ENCODE peak calls at places on chromosomes 4 and X, in ten cellular contexts. X is activated CD4-positive, alpha-beta T cell treated with anti-CD3 and anti-CD28 coated beads, Interleukin-2, amount 10 ng/mL, durations not matched to agents 24 days and 14 days; S is Karpas-422; D is GDM1; C is NCI-H2171; U is HS-5; A is AG08395; V is lower leg skin; B is LoVo; R is HFF-Myc. Q is an unnamed sample.

GRCh38 chr4:80114732-80115265 is 41.8 kb upstream of the ANTXR2 start:
- DNase-seq in V (no peak), U (no peak), A (no peak), X (no peak), S (no peak), C (no peak), D (no peak), B (no peak), R (no peak), Q (no peak)

GRCh38 chr4:60962286-60962685 is 237.8 kb upstream of the ADGRL3 start:
- DNase-seq in X (no peak), B (no peak), A (no peak), S (no peak), U (no peak), V (no peak), C (peak), D (no peak), R (no peak), Q (no peak)

GRCh38 chr4:8427761-8428287 is 12.7 kb downstream of the ACOX3 start:
- DNase-seq in R (no peak), A (peak), U (peak), C (no peak), D (no peak), B (no peak), X (no peak), V (peak), S (peak), Q (no peak)

GRCh38 chrX:2875798-2876399 is 47.2 kb downstream of the GYG2 start:
- DNase-seq in R (no peak), S (peak), U (no peak), C (no peak), A (peak), D (no peak), V (no peak), X (no peak), B (no peak), Q (no peak)

GRCh38 chr4:1502976-1503375 is 96.7 kb upstream of the NKX1-1 start:
- DNase-seq in X (no peak), A (no peak), R (no peak), U (no peak), S (peak), V (no peak), D (no peak), C (no peak), B (no peak), Q (peak)

GRCh38 chrX:103404225-103405008 is 28.1 kb downstream of the BEX3 start:
- DNase-seq in V (peak), X (peak), B (peak), R (peak), D (no peak), U (peak), C (peak), S (peak), A (peak), Q (peak)

GRCh38 chrX:100812216-100813158 is 7.7 kb upstream of the CSTF2 start:
- DNase-seq in U (no peak), C (no peak), S (no peak), A (no peak), R (no peak), D (no peak), V (no peak), X (no peak), B (peak), Q (no peak)

GRCh38 chrX:71974916-71975315 is 64.3 kb downstream of the NHSL2 start:
- DNase-seq in D (no peak), B (no peak), V (no peak), A (no peak), X (no peak), S (no peak), C (no peak), U (no peak), R (no peak), Q (no peak)

GRCh38 chr4:41366911-41367517 is 110.3 kb downstream of the UCHL1 start:
- DNase-seq in B (no peak), U (no peak), C (no peak), A (no peak), S (no peak), X (no peak), D (no peak), R (no peak), V (no peak), Q (no peak)

GRCh38 chr4:167885071-167885470 is 207.3 kb upstream of the ANXA10 start:
- DNase-seq in D (no peak), A (no peak), B (no peak), U (no peak), R (no peak), X (no peak), V (no peak), C (no peak), S (no peak), Q (no peak)

GRCh38 chrX:63657821-63658220 is 127.2 kb downstream of the ARHGEF9 start:
- DNase-seq in D (peak), A (peak), S (no peak), X (peak), C (no peak), U (peak), V (peak), B (no peak), R (peak), Q (peak)

GRCh38 chr4:15882675-15883086 is 55.9 kb downstream of the FGFBP1 start:
- DNase-seq in R (peak), C (no peak), A (peak), V (no peak), U (peak), B (peak), X (peak), S (peak), D (peak), Q (no peak)

GRCh38 chr4:5940470-5941203 is 47.8 kb upstream of the CRMP1 start:
- DNase-seq in A (no peak), C (peak), B (no peak), D (no peak), V (no peak), U (no peak), S (peak), X (no peak), R (peak), Q (no peak)

GRCh38 chr4:74097631-74098550 is 1.1 kb downstream of the CXCL2 start:
- DNase-seq in D (peak), C (no peak), R (no peak), A (no peak), S (no peak), X (no peak), U (no peak), V (no peak), B (no peak), Q (no peak)

GRCh38 chr4:20418865-20419451 is 167.3 kb downstream of the SLIT2 start:
- DNase-seq in C (no peak), U (peak), B (peak), S (peak), V (no peak), R (peak), X (peak), A (peak), D (no peak), Q (no peak)

GRCh38 chr4:77538574-77539157 is 67.0 kb upstream of the CXCL13 start:
- DNase-seq in S (no peak), D (no peak), A (no peak), C (no peak), B (peak), X (no peak), V (no peak), R (peak), U (no peak), Q (no peak)

GRCh38 chrX:41022579-41022978 is 62.7 kb upstream of the USP9X start:
- DNase-seq in X (no peak), U (no peak), V (no peak), S (no peak), C (no peak), B (peak), D (no peak), R (no peak), A (no peak), Q (no peak)

GRCh38 chr4:166308589-166308988 is 435.6 kb downstream of the TLL1 start:
- DNase-seq in R (no peak), D (no peak), X (no peak), S (no peak), B (no peak), U (no peak), C (no peak), A (no peak), V (peak), Q (no peak)

GRCh38 chrX:25011589-25012432 is 4.0 kb downstream of the ARX start:
- DNase-seq in B (no peak), X (no peak), S (no peak), D (no peak), R (no peak), U (no peak), C (no peak), V (no peak), A (no peak), Q (no peak)

GRCh38 chr4:151430737-151431457 is 21.9 kb downstream of the FHIP1A start:
- DNase-seq in U (no peak), X (peak), B (no peak), R (no peak), C (no peak), A (no peak), D (no peak), V (no peak), S (no peak), Q (no peak)

GRCh38 chr4:99087887-99088484 is 602 bp downstream of the ADH5 start:
- DNase-seq in B (peak), C (no peak), X (no peak), U (no peak), V (peak), S (peak), D (no peak), A (peak), R (no peak), Q (peak)

GRCh38 chr4:99965173-99965572 is 15.1 kb upstream of the H2AZ1 start:
- DNase-seq in B (no peak), R (no peak), U (no peak), D (no peak), X (no peak), C (no peak), A (no peak), S (no peak), V (no peak), Q (no peak)

GRCh38 chrX:135327299-135327698 is 18.0 kb downstream of the ETDC start:
- DNase-seq in R (no peak), A (peak), U (peak), D (no peak), X (no peak), C (no peak), B (no peak), S (no peak), V (no peak), Q (no peak)

GRCh38 chr4:11151500-11151899 is 277.2 kb downstream of the HS3ST1 start:
- DNase-seq in B (no peak), R (no peak), C (no peak), X (no peak), U (no peak), A (no peak), V (no peak), D (no peak), S (no peak), Q (no peak)

GRCh38 chr4:123599061-123599919 is 202.7 kb downstream of the SPRY1 start:
- DNase-seq in S (no peak), C (no peak), V (peak), U (no peak), R (no peak), B (no peak), D (no peak), A (peak), X (no peak), Q (no peak)

GRCh38 chr4:16516796-16517413 is 290.6 kb upstream of the TAPT1 start:
- DNase-seq in U (peak), X (no peak), V (peak), R (peak), D (no peak), S (peak), A (peak), B (no peak), C (no peak), Q (no peak)

GRCh38 chr4:48949086-48949485 is 37.0 kb upstream of the CWH43 start:
- DNase-seq in V (no peak), S (no peak), B (no peak), R (no peak), C (no peak), U (no peak), D (no peak), A (no peak), X (no peak), Q (no peak)

GRCh38 chrX:25004485-25005032 is 11.2 kb downstream of the ARX start:
- DNase-seq in A (no peak), U (no peak), X (peak), B (no peak), C (no peak), R (no peak), D (no peak), S (no peak), V (no peak), Q (no peak)

GRCh38 chr4:125432078-125432477 is 117.3 kb downstream of the FAT4 start:
- DNase-seq in X (no peak), D (no peak), R (no peak), S (peak), B (no peak), A (peak), V (no peak), U (no peak), C (no peak), Q (no peak)

GRCh38 chrX:37926700-37927099 is 79.3 kb upstream of the DYNLT3 start:
- DNase-seq in S (peak), A (peak), D (no peak), V (no peak), R (no peak), U (peak), X (no peak), C (peak), B (peak), Q (no peak)

GRCh38 chr4:108024078-108024990 is 34.6 kb downstream of the HADH start:
- DNase-seq in B (no peak), R (no peak), D (no peak), S (no peak), X (no peak), V (no peak), U (no peak), C (no peak), A (no peak), Q (no peak)

GRCh38 chr4:40967550-40967949 is 217.8 kb downstream of the NSUN7 start:
- DNase-seq in X (no peak), B (no peak), U (no peak), C (no peak), V (no peak), S (no peak), A (no peak), D (no peak), R (no peak), Q (no peak)